ENCODE peak calls at places on chromosomes 3 and 15, in six cellular contexts. H is transverse colon, V is mucosa of descending colon, C is GM23338, I is IMR-90, Z is body of pancreas. A is an unnamed sample. For H3K36me3, the result is how much of the 10 kb centered on the place peaks cover.

GRCh38 chr15:49506341-49506740 is 83.3 kb downstream of the FGF7 start:
- DNase-seq in I (no peak), V (no peak), Z (no peak), H (no peak), C (no peak), A (no peak)

GRCh38 chr15:63601727-63602185 is 4.6 kb downstream of the FBXL22 start:
- DNase-seq in I (no peak), V (peak), H (peak), Z (peak), C (peak), A (peak)

GRCh38 chr3:23746473-23746872 is 59.3 kb upstream of the UBE2E1 start:
- DNase-seq in V (no peak), Z (no peak), H (no peak), C (peak), I (no peak), A (no peak)

GRCh38 chr3:43539321-43539720 is 82.5 kb downstream of the ANO10 start:
- DNase-seq in Z (no peak), V (no peak), C (peak), I (no peak), H (no peak), A (no peak)

GRCh38 chr15:61819386-61819785 is 240.9 kb downstream of the VPS13C start:
- DNase-seq in I (no peak), Z (no peak), C (no peak), H (no peak), V (no peak), A (no peak)

GRCh38 chr3:40801276-40801675 is 276.5 kb downstream of the ZNF621 start:
- DNase-seq in H (no peak), I (no peak), Z (no peak), V (no peak), C (no peak), A (no peak)

GRCh38 chr3:71524688-71525087 is 58.8 kb downstream of the FOXP1 start:
- DNase-seq in Z (no peak), C (no peak), I (no peak), V (no peak), H (no peak), A (no peak)

GRCh38 chr15:89114974-89115373 is 26.7 kb downstream of the ABHD2 start:
- DNase-seq in H (no peak), Z (peak), I (peak), C (peak), V (no peak), A (no peak)

GRCh38 chr15:98231696-98232440 is 271.4 kb downstream of the ARRDC4 start:
- DNase-seq in H (no peak), I (no peak), V (no peak), C (no peak), Z (no peak), A (no peak)

GRCh38 chr15:36478561-36478960 is 100.9 kb upstream of the CDIN1 start:
- DNase-seq in C (no peak), H (no peak), I (no peak), V (no peak), Z (no peak), A (no peak)

GRCh38 chr3:145286937-145287336 is 874.0 kb downstream of the PLOD2 start:
- DNase-seq in H (no peak), V (no peak), I (no peak), Z (no peak), C (no peak), A (no peak)

GRCh38 chr15:76197703-76198455 is 113.4 kb downstream of the ETFA start:
- DNase-seq in H (peak), Z (no peak), C (no peak), I (no peak), V (no peak), A (peak)

DNA sequence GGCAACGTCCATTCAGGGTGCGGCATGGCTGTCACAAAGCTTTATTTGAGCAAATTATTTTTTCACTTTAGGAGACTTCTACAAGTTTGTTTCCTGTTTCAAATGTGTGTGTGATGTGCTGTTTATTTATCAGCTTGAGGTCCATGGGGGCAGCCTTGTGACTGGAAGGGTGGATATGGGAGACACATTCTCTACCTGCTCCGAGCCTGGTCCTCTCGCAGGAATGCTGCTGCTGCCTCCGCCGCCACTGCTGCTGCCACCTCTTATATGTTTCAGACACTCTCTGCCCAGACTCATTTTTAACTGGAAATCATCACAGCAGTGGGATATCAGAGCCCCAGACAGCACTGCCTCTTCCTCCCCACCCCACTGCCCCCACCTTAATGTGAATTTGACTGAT is 83.5 kb upstream of the PXYLP1 start:
- DNase-seq in H (no peak), Z (no peak), V (no peak), C (no peak), I (no peak), A (no peak)
- H3K36me3 ChIP-seq in H (under half), Z (under half), V (under half), C (under half), I (under half), A (under half)

GRCh38 chr3:13105851-13106250 is 32.6 kb upstream of the IQSEC1 start:
- DNase-seq in Z (no peak), C (peak), V (peak), I (no peak), H (no peak), A (no peak)
- TF ChIP-seq CTCF in Z (no peak), C (peak), V (no peak), I (no peak), H (no peak), A (no peak)

GRCh38 chr3:98799479-98799878 is 36.3 kb downstream of the ST3GAL6 start:
- DNase-seq in I (no peak), Z (no peak), C (no peak), V (no peak), H (no peak), A (no peak)
- H3K36me3 ChIP-seq in I (under half), Z (under half), C (under half), V (under half), H (under half), A (under half)

GRCh38 chr15:58856090-58856489 is 77.4 kb downstream of the SLTM start:
- DNase-seq in C (no peak), V (no peak), H (no peak), I (peak), Z (no peak), A (no peak)

GRCh38 chr15:58854598-58854997 is 78.9 kb downstream of the SLTM start:
- DNase-seq in I (peak), H (no peak), V (no peak), C (no peak), Z (no peak), A (no peak)

GRCh38 chr15:58852347-58852746 is 81.1 kb downstream of the SLTM start:
- DNase-seq in H (no peak), C (peak), Z (no peak), V (no peak), I (no peak), A (no peak)
- TF ChIP-seq CTCF in H (no peak), C (peak), Z (no peak), V (no peak), I (no peak), A (no peak)

GRCh38 chr3:129081503-129081902 is 20.9 kb downstream of the GP9 start:
- DNase-seq in H (no peak), Z (no peak), V (no peak), I (no peak), C (no peak), A (no peak)
- H3K36me3 ChIP-seq in H (under half), Z (under half), V (under half), I (under half), C (under half), A (under half)

DNA sequence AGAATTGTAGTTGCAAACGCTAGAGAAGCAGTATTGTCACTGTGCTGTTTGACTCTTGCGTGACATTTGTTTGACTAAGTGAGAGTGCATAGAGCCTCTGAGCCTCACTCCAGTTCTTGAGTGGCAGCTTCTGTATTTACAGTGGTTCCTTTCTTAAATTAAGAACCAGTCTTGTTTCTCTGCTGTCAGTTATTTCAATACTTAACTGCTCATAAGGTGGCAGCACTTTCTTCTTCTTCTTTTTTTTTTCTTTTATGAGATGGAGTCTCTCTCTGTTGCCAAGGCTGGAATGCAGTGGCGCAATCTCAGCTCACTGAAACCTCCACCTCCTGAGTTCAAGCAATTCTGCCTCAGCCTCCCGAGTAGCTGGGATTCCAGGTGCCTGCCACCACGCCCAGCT is 372.1 kb downstream of the LPP start:
- DNase-seq in Z (no peak), H (peak), V (no peak), I (peak), C (no peak), A (no peak)
- TF ChIP-seq CTCF in Z (no peak), H (no peak), V (no peak), I (no peak), C (no peak), A (no peak)

GRCh38 chr3:47705391-47705790 is 76.3 kb downstream of the SMARCC1 start:
- DNase-seq in V (no peak), H (no peak), Z (no peak), I (no peak), C (no peak), A (no peak)
- H3K36me3 ChIP-seq in V (under half), H (under half), Z (under half), I (under half), C (half or more), A (under half)

DNA sequence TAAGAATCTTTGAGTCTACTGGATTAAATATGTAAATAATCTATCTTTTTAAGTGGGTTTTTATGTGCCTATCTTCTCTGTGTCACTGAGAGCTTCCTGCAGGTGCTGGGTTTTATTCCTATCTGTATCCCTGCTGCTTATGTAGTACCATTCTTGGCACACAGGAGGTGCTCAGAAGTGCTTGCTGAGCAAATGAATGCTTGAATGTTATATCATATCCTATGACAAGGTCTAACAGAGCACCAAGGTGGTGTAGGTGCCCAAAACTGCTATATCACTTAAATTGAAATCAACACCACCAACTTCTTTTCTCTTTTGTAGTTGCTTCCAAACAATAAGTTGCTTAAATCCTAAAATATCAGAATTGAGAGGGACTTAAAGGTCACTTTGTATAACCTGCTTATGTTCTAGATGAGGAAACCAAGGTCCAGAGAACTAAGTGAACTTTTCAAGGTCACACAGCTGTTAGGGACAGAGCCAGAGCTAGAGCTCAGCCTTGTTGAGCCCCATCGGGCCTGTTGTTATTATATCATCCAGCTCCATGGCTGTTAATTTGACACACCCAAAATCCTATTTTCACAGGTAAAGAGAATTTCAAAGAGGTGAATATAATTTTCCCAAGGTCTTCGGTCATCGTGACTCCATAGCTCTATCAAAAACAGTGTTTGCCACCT is 46.0 kb downstream of the CCNL1 start:
- DNase-seq in Z (no peak), C (peak), H (no peak), V (no peak), I (no peak), A (no peak)
- TF ChIP-seq CTCF in Z (no peak), C (peak), H (no peak), V (no peak), I (no peak), A (no peak)

GRCh38 chr3:157146664-157147082 is 13.3 kb downstream of the CCNL1 start:
- DNase-seq in Z (no peak), H (no peak), C (no peak), I (no peak), V (no peak), A (no peak)

GRCh38 chr3:157145566-157145965 is 14.4 kb downstream of the CCNL1 start:
- DNase-seq in H (no peak), V (no peak), I (no peak), Z (no peak), C (no peak), A (no peak)

GRCh38 chr3:157147099-157147803 is 12.7 kb downstream of the CCNL1 start:
- DNase-seq in Z (no peak), I (no peak), H (no peak), V (no peak), C (no peak), A (no peak)

GRCh38 chr3:157149136-157149696 is 10.7 kb downstream of the CCNL1 start:
- DNase-seq in V (no peak), C (no peak), Z (no peak), H (no peak), I (no peak), A (no peak)

GRCh38 chr3:157148123-157148889 is 11.6 kb downstream of the CCNL1 start:
- DNase-seq in I (no peak), V (no peak), Z (no peak), H (no peak), C (no peak), A (no peak)
- H3K36me3 ChIP-seq in I (half or more), V (under half), Z (under half), H (half or more), C (half or more), A (under half)

A was measured in colonic mucosa.